ENCODE peak calls at places on chromosomes 7 and 10, in eight cellular contexts. V is fibroblast of mammary gland; M is IMR-90; B is ascending aorta; D is AG10803; A is AG04450; L is naive thymus-derived CD4-positive, alpha-beta T cell; J is psoas muscle. K is an unnamed sample.

GRCh38 chr7:135771961-135772638 is 23.5 kb upstream of the FAM180A start:
- DNase-seq in V (peak; percentile 79), M (peak; percentile 90), B (no peak), D (peak; percentile 77), A (peak; percentile 37), L (no peak), J (no peak), K (no peak)

GRCh38 chr10:102604379-102604960 is 39.8 kb upstream of the TRIM8 start:
- DNase-seq in V (peak; percentile 79), M (peak; percentile 92), B (no peak), D (peak; percentile 72), A (peak; percentile 52), L (no peak), J (no peak), K (no peak)

GRCh38 chr7:101362334-101363195 is at the start of gene COL26A1:
- DNase-seq in V (no peak), M (no peak), B (no peak), D (no peak), A (no peak), L (no peak), J (peak; percentile 17), K (peak; percentile 66)

GRCh38 chr7:102039706-102040105 is 222.3 kb downstream of the CUX1 start:
- DNase-seq in V (no peak), M (no peak), B (no peak), D (no peak), A (no peak), L (no peak), J (no peak), K (no peak)

GRCh38 chr7:37987732-37988131 is 67.3 kb downstream of the EPDR1 start:
- DNase-seq in V (peak; percentile 62), M (no peak), B (no peak), D (no peak), A (no peak), L (no peak), J (no peak), K (no peak)

GRCh38 chr7:50982626-50983025 is 199.9 kb upstream of the GRB10 start:
- DNase-seq in V (peak; percentile 2), M (no peak), B (no peak), D (no peak), A (no peak), L (no peak), J (no peak), K (no peak)

GRCh38 chr10:60348982-60349381 is 40.7 kb downstream of the ANK3 start:
- DNase-seq in V (peak; percentile 51), M (peak; percentile 66), B (no peak), D (peak; percentile 55), A (no peak), L (no peak), J (no peak), K (no peak)

GRCh38 chr10:66301078-66301477 is 624.8 kb upstream of the LRRTM3 start:
- DNase-seq in V (no peak), M (no peak), B (no peak), D (no peak), A (no peak), L (no peak), J (no peak), K (no peak)

GRCh38 chr10:20962165-20962564 is 65.1 kb upstream of the NEBL start:
- DNase-seq in V (peak; percentile 59), M (no peak), B (no peak), D (peak; percentile 5), A (no peak), L (no peak), J (no peak), K (no peak)

GRCh38 chr7:155809947-155810606 is 2.2 kb downstream of the SHH start:
- DNase-seq in V (no peak), M (no peak), B (no peak), D (no peak), A (no peak), L (no peak), J (no peak), K (no peak)

GRCh38 chr7:51139796-51140195 is 176.8 kb downstream of the COBL start:
- DNase-seq in V (peak; percentile 28), M (no peak), B (no peak), D (no peak), A (no peak), L (no peak), J (no peak), K (peak; percentile 54)

GRCh38 chr10:114195079-114195478 is 15.9 kb downstream of the TDRD1 start:
- DNase-seq in V (no peak), M (no peak), B (no peak), D (no peak), A (no peak), L (no peak), J (no peak), K (no peak)

GRCh38 chr10:97256356-97256755 is 36.1 kb downstream of the ARHGAP19 start:
- DNase-seq in V (no peak), M (no peak), B (no peak), D (no peak), A (no peak), L (no peak), J (no peak), K (no peak)

DNA sequence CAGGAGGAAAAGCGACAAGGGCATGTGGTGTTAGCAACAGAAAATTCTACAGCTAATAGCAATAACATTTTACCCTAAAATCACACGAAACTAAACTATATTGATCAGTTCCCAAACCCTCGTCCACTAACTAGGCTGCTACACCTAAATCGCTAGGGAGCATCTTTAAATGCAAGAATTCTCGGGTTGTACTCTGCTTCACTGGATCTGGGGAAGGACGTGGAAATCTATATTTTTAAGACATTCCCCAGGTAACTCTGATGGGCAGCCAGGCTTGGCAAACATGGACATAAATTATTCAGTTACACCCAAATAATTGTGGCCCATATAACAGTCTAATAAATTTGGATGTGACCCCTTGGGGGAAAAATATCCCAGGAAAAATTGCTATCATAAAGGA is 36.4 kb upstream of the NFE2L3 start:
- DNase-seq in V (no peak), M (no peak), B (no peak), D (no peak), A (no peak), L (no peak), J (no peak), K (no peak)
- H3K4me3 ChIP-seq in V (no peak overlapping the region), M (no peak overlapping the region), B (no peak overlapping the region), D (no peak overlapping the region), A (no peak overlapping the region), L (no peak overlapping the region), J (no peak overlapping the region), K (no peak overlapping the region)

DNA sequence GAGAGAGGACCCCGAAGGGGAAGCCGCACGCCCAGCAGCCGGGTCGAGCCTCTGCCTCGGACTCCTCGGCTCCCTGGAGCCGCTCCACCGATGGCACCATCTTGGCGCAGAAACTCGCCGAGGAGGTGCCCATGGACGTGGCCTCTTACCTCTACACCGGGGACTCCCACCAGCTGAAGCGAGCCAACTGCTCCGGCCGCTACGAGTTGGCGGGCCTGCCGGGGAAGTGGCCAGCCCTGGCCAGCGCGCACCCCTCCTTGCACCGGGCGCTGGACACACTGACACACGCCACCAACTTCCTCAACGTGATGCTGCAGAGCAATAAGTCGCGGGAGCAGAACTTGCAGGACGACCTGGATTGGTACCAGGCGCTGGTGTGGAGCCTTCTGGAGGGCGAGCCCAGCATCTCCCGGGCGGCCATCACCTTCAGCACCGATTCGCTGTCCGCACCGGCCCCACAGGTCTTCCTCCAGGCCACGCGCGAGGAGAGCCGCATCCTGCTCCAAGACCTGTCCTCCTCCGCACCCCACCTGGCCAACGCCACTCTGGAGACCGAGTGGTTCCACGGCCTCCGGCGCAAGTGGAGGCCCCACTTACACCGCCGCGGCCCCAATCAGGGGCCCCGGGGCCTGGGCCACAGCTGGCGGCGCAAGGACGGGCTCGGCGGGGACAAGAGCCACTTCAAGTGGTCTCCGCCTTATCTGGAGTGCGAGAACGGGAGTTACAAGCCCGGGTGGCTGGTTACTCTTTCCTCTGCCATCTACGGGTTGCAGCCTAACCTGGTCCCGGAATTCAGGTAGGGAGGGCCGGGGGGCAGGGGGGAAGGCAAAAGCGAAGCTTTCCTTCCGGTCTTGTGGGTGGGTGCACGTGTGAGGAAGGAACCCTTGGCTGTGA is 973 bp downstream of the GPR158 start:
- DNase-seq in V (no peak), M (no peak), B (no peak), D (no peak), A (no peak), L (no peak), J (no peak), K (peak; percentile 23)
- H3K4me3 ChIP-seq in V (no peak overlapping the region), M (no peak overlapping the region), B (peak overlapping the region; percentile 64), D (no peak overlapping the region), A (no peak overlapping the region), L (no peak overlapping the region), J (no peak overlapping the region), K (no peak overlapping the region)

DNA sequence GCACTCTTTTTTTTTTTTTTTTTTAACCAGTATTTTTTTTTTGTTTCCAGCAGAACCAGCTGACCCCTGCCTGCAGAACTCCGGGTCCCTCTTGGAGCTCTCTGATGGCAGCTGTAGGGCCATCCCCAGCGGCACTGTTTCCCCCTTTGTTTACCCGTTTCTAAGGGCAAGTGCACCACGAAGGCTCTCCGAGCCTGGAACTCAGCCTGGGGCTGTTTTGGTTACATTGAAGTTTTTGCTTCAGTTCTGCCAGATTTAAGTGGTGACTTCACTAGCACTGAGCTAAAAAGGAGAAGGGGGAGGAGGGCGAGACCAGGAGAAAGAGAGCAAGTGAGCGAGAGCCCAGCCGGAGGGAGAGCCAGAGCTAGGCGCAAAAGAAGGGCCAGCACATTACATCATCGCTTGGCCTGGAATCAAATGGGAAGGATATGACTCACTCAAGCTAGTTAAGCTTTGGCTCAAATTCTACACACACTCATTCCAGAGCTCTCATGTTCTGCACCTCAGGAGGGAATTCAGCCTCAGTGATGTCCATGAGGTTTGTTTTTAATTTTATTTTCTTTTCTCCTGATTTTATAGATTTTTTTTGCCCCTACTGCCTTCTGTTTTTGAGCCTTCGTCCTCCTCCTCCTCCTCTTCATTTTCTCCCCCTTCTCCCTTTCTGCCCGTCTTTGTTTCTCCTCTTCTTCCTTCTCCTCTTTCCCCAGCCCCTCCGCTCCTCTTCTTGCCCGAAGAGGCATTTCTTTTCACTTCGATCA is 272.3 kb downstream of the TRIL start:
- DNase-seq in V (peak; percentile 99), M (peak; percentile 99), B (peak; percentile 88), D (peak; percentile 98), A (peak; percentile 98), L (no peak), J (peak; percentile 86), K (peak; percentile 96)
- H3K4me3 ChIP-seq in V (peak overlapping the region; percentile 70), M (peak overlapping the region; percentile 45), B (peak overlapping the region; percentile 66), D (peak overlapping the region; percentile 61), A (peak overlapping the region; percentile 61), L (no peak overlapping the region), J (peak overlapping the region; percentile 67), K (no peak overlapping the region)

GRCh38 chr7:7104971-7105370 is 77.4 kb upstream of the C1GALT1 start:
- DNase-seq in V (no peak), M (no peak), B (no peak), D (no peak), A (no peak), L (no peak), J (no peak), K (no peak)

GRCh38 chr7:7104314-7104698 is 78.0 kb upstream of the C1GALT1 start:
- DNase-seq in V (no peak), M (no peak), B (no peak), D (no peak), A (no peak), L (no peak), J (no peak), K (no peak)

GRCh38 chr7:7108931-7109330 is 73.4 kb upstream of the C1GALT1 start:
- DNase-seq in V (no peak), M (no peak), B (no peak), D (no peak), A (no peak), L (no peak), J (no peak), K (no peak)

GRCh38 chr7:7103343-7104313 is 78.7 kb upstream of the C1GALT1 start:
- DNase-seq in V (peak; percentile 83), M (peak; percentile 74), B (no peak), D (peak; percentile 83), A (peak; percentile 20), L (peak; percentile 65), J (no peak), K (no peak)

GRCh38 chr7:7105800-7106582 is 76.4 kb upstream of the C1GALT1 start:
- DNase-seq in V (no peak), M (no peak), B (no peak), D (no peak), A (no peak), L (no peak), J (no peak), K (no peak)
- H3K4me3 ChIP-seq in V (no peak overlapping the region), M (no peak overlapping the region), B (no peak overlapping the region), D (no peak overlapping the region), A (no peak overlapping the region), L (no peak overlapping the region), J (no peak overlapping the region), K (no peak overlapping the region)